ENCODE peak calls at places on chromosomes 12 and 14, in four cellular contexts. Q is CD4-positive, alpha-beta memory T cell; J is neural crest cell; S is iPS DF 6.9. H is an unnamed sample.

GRCh38 chr14:95314609-95315008 is 5.1 kb downstream of the CLMN start:
- DNase-seq in Q (no peak), J (no peak), S (no peak), H (no peak)

GRCh38 chr14:88346048-88346639 is 23.1 kb upstream of the KCNK10 start:
- DNase-seq in Q (no peak), J (no peak), S (no peak), H (no peak)

GRCh38 chr12:112463478-112463877 is 44.7 kb downstream of the PTPN11 start:
- DNase-seq in Q (no peak), J (no peak), S (no peak), H (no peak)

GRCh38 chr12:67747869-67748760 is 99.6 kb downstream of the DYRK2 start:
- DNase-seq in Q (no peak), J (no peak), S (no peak), H (no peak)

GRCh38 chr14:38994721-38995120 is 108.3 kb downstream of the SEC23A start:
- DNase-seq in Q (no peak), J (no peak), S (no peak), H (no peak)

GRCh38 chr12:116373610-116374606 is 96.4 kb upstream of the MED13L start:
- DNase-seq in Q (no peak), J (no peak), S (no peak), H (no peak)

GRCh38 chr12:132853285-132854092 is 24.8 kb upstream of the GOLGA3 start:
- DNase-seq in Q (no peak), J (no peak), S (no peak), H (no peak)

GRCh38 chr14:93039649-93040315 is 75.9 kb downstream of the ITPK1 start:
- DNase-seq in Q (no peak), J (no peak), S (no peak), H (no peak)

GRCh38 chr14:101808020-101808641 is 46.6 kb downstream of the PPP2R5C start:
- DNase-seq in Q (no peak), J (peak), S (peak), H (peak)

GRCh38 chr12:19055589-19055988 is 73.9 kb upstream of the PLEKHA5 start:
- DNase-seq in Q (no peak), J (no peak), S (no peak), H (no peak)

GRCh38 chr14:29442720-29443119 is 484.9 kb downstream of the PRKD1 start:
- DNase-seq in Q (no peak), J (no peak), S (no peak), H (no peak)

H was measured in NT2/D1.